ENCODE peak calls at places on chromosomes 12 and 14, in four cellular contexts. F is PC-3, Y is HCT116, W is MM.1S. T is an unnamed sample.

GRCh38 chr14:52871606-52872005 is 79.2 kb downstream of the FERMT2 start:
- DNase-seq in Y (no peak), W (no peak), F (peak; percentile 37), T (peak; percentile 53)

GRCh38 chr12:57896139-57896436 is 45.3 kb upstream of the ATP23 start:
- DNase-seq in W (no peak), Y (no peak), F (no peak), T (peak; percentile 57)

GRCh38 chr14:27672047-27672446 is 1074.2 kb upstream of the NOVA1 start:
- DNase-seq in W (no peak), Y (no peak), F (peak; percentile 22), T (no peak)

GRCh38 chr12:124548854-124549378 is 18.5 kb downstream of the NCOR2 start:
- DNase-seq in Y (no peak), W (no peak), F (no peak), T (peak; percentile 90)

GRCh38 chr14:65472189-65472588 is 59.7 kb downstream of the FUT8 start:
- DNase-seq in W (no peak), F (no peak), Y (no peak), T (no peak)

GRCh38 chr12:106022568-106023012 is 116.2 kb downstream of the NUAK1 start:
- DNase-seq in W (no peak), Y (no peak), F (no peak), T (no peak)

GRCh38 chr12:26287666-26288408 is 92.5 kb downstream of the SSPN start:
- DNase-seq in W (no peak), Y (no peak), F (no peak), T (no peak)

GRCh38 chr12:46154221-46154975 is 114.4 kb downstream of the SLC38A1 start:
- DNase-seq in F (peak; percentile 93), W (no peak), Y (peak; percentile 3), T (peak; percentile 77)

GRCh38 chr12:121805171-121805687 is 1.4 kb downstream of the SETD1B start:
- DNase-seq in F (peak; percentile 23), W (no peak), Y (no peak), T (peak; percentile 64)

GRCh38 chr14:31990959-31991541 is 86.1 kb upstream of the ARHGAP5 start:
- DNase-seq in F (peak; percentile 60), Y (no peak), W (no peak), T (peak; percentile 59)

GRCh38 chr12:22535478-22535877 is 8.9 kb downstream of the C2CD5 start:
- DNase-seq in W (no peak), Y (no peak), F (no peak), T (no peak)

GRCh38 chr14:61211476-61212262 is 69.5 kb downstream of the TMEM30B start:
- DNase-seq in W (no peak), F (no peak), Y (no peak), T (no peak)

GRCh38 chr14:85948163-85948562 is 418.2 kb downstream of the FLRT2 start:
- DNase-seq in F (no peak), Y (no peak), W (no peak), T (no peak)

GRCh38 chr14:23094666-23095195 is at the start of gene ACIN1:
- DNase-seq in F (peak; percentile 70), W (peak; percentile 72), Y (peak; percentile 74), T (peak; percentile 90)

GRCh38 chr12:105765053-105766019 is 373.4 kb downstream of the NUAK1 start:
- DNase-seq in W (no peak), Y (no peak), F (no peak), T (no peak)

GRCh38 chr12:104317538-104318210 is 14.1 kb downstream of the EID3 start:
- DNase-seq in F (no peak), Y (no peak), W (no peak), T (no peak)

GRCh38 chr14:92105073-92105844 is 1.1 kb downstream of the ATXN3 start:
- DNase-seq in F (no peak), W (no peak), Y (no peak), T (no peak)

GRCh38 chr12:31324845-31325523 is 966 bp downstream of the SINHCAF start:
- DNase-seq in Y (no peak), F (peak; percentile 47), W (peak; percentile 51), T (peak; percentile 73)

GRCh38 chr12:83700858-83701257 is 1014.2 kb downstream of the TMTC2 start:
- DNase-seq in Y (no peak), F (peak; percentile 74), W (no peak), T (peak; percentile 52)

GRCh38 chr12:24191117-24191516 is 241.6 kb upstream of the SOX5 start:
- DNase-seq in Y (no peak), F (no peak), W (no peak), T (no peak)

GRCh38 chr12:71447691-71448660 is 8.4 kb downstream of the LGR5 start:
- DNase-seq in W (no peak), F (no peak), Y (no peak), T (no peak)

GRCh38 chr12:88153959-88154358 is 11.9 kb downstream of the TMTC3 start:
- DNase-seq in Y (peak; percentile 37), F (peak; percentile 65), W (peak; percentile 23), T (peak; percentile 76)

GRCh38 chr12:50174971-50175715 is 8.0 kb upstream of the CERS5 start:
- DNase-seq in Y (peak; percentile 58), F (peak; percentile 88), W (peak; percentile 61), T (peak; percentile 82)

GRCh38 chr12:89154743-89155530 is 197.4 kb downstream of the DUSP6 start:
- DNase-seq in Y (no peak), F (no peak), W (no peak), T (peak; percentile 26)

GRCh38 chr14:42111355-42111754 is 504.7 kb downstream of the LRFN5 start:
- DNase-seq in W (no peak), F (peak; percentile 12), Y (no peak), T (no peak)

GRCh38 chr12:104583311-104583710 is 126.6 kb downstream of the CHST11 start:
- DNase-seq in W (no peak), Y (no peak), F (no peak), T (no peak)

GRCh38 chr12:125068391-125068790 is 3.2 kb downstream of the AACS start:
- DNase-seq in F (no peak), Y (no peak), W (no peak), T (no peak)

GRCh38 chr14:72745991-72746980 is 147.6 kb downstream of the DPF3 start:
- DNase-seq in F (peak; percentile 48), W (no peak), Y (no peak), T (peak; percentile 89)

GRCh38 chr14:23171251-23171975 is 12.0 kb downstream of the SLC7A8 start:
- DNase-seq in F (no peak), Y (no peak), W (no peak), T (peak; percentile 89)

GRCh38 chr12:88471641-88472040 is 108.6 kb downstream of the KITLG start:
- DNase-seq in F (peak; percentile 70), Y (peak; percentile 45), W (no peak), T (peak; percentile 91)

GRCh38 chr14:98458702-98459101 is 813.3 kb downstream of the BCL11B start:
- DNase-seq in Y (no peak), F (no peak), W (no peak), T (no peak)
- H3K9me2 ChIP-seq in Y (no peaks in the 10 kb centered on the region), F (no peaks in the 10 kb centered on the region), W (no peaks in the 10 kb centered on the region), T (no peaks in the 10 kb centered on the region)

GRCh38 chr14:36652542-36653201 is 9.0 kb upstream of the PAX9 start:
- DNase-seq in W (no peak), F (peak; percentile 71), Y (no peak), T (no peak)
- TF ChIP-seq EZH2 in W (no peak), F (no peak), Y (no peak), T (no peak)

DNA sequence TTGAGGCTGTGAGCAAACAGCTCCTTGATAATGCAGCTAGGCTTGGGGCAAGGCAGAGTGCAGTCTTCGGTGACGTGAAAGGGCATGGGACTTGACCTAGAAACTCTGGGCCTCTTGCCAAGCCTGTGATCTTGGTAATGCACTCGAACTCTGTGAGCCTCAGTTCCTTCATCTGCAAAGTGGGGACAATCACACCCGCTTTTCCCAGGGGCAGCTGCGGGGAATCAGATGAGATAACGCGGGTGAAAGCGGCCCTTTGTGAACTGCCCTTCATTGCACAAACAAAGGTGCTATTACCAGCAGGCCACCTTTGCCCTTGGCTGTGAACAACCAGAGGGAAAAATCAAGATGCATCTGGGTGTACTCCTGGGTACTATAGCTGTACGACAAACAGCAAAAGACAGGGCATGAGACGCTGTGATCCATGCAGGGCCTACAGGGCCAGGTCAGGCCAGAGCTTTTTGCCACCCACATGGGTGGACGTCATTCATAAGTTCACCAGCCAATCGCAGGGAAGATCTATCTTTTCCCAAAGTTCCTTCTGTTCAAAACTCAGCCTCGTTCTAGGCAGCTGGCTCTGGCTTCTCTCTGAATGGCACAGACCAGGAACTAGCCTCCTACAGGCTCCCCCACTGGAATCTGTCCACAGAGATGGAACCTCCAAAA is 3.2 kb downstream of the MSI1 start:
- DNase-seq in Y (no peak), F (no peak), W (no peak), T (no peak)
- H3K9ac ChIP-seq in Y (no peak overlapping the region), F (no peak overlapping the region), W (no peak overlapping the region), T (no peak overlapping the region)

GRCh38 chr14:24960816-24961215 is 89.1 kb downstream of the STXBP6 start:
- DNase-seq in Y (no peak), F (no peak), W (no peak), T (peak; percentile 67)

GRCh38 chr14:24971255-24971654 is 78.7 kb downstream of the STXBP6 start:
- DNase-seq in F (no peak), W (no peak), Y (no peak), T (no peak)

GRCh38 chr14:24964048-24964447 is 85.9 kb downstream of the STXBP6 start:
- DNase-seq in W (no peak), F (no peak), Y (no peak), T (no peak)

GRCh38 chr14:24965578-24965933 is 84.4 kb downstream of the STXBP6 start:
- DNase-seq in F (no peak), Y (no peak), W (no peak), T (no peak)

DNA sequence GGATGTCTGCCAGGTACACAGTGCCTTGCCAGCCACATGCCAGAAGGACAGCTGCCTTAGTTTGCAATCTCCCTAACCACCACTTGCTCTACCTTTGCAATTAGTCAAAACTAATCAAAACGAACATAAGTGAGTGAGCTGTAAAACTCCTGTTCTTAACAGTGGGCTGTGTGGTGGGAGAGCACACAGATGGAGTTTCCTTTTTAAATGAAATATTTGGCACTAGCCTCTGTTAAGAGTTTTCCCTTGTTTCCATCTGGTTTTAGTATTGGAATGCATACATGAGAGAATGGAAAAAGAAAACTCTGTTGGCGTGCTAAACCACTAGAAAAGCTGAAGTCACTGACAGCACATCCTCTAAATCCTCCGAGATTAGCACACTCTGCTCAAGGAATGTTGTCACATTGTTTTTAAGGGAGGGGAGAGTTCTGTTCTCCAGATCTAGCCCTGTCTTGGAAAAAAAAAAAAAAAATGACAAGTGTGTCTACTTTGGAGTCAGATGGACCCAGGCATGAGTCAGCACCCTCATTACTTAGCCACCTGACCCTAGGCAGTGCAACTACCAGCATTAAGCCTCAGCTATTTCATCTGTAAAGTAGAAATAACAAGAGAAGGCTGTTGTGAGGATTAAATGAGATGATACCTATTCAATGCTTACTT is 83.9 kb downstream of the STXBP6 start:
- DNase-seq in F (no peak), W (no peak), Y (no peak), T (peak; percentile 92)
- H3K9me2 ChIP-seq in F (no peaks in the 10 kb centered on the region), W (no peaks in the 10 kb centered on the region), Y (no peaks in the 10 kb centered on the region), T (no peaks in the 10 kb centered on the region)

GRCh38 chr12:48996794-48997718 is 2.1 kb downstream of the DDN start:
- DNase-seq in F (peak; percentile 75), Y (no peak), W (peak; percentile 59), T (peak; percentile 87)

GRCh38 chr12:48999371-49000131 is at the start of gene DDN:
- DNase-seq in W (peak; percentile 78), Y (peak; percentile 45), F (peak; percentile 62), T (peak; percentile 78)

GRCh38 chr12:49000346-49000745 is 1.2 kb upstream of the DDN start:
- DNase-seq in Y (no peak), F (no peak), W (no peak), T (no peak)

GRCh38 chr12:48997719-48998496 is 1.3 kb downstream of the DDN start:
- DNase-seq in Y (no peak), W (peak; percentile 44), F (peak; percentile 33), T (no peak)

GRCh38 chr12:48998497-48999353 is 450 bp downstream of the DDN start:
- DNase-seq in F (peak; percentile 24), Y (no peak), W (peak; percentile 32), T (peak; percentile 65)
- TF ChIP-seq EZH2 in F (no peak), Y (no peak), W (no peak), T (no peak)